ENCODE peak calls at places on chromosomes 16 and 17, in four cellular contexts. Y is BE2C, B is AG09309, L is WTC11. Q is an unnamed sample.

GRCh38 chr16:30603945-30604315 is 6.3 kb downstream of the ZNF689 start:
- DNase-seq in B (no peak), Y (no peak), L (no peak), Q (no peak)

GRCh38 chr16:72740346-72740745 is 307.6 kb downstream of the ZFHX3 start:
- DNase-seq in L (no peak), Y (no peak), B (no peak), Q (no peak)

GRCh38 chr17:57567278-57567677 is 177.8 kb downstream of the CCDC182 start:
- DNase-seq in B (no peak), L (no peak), Y (peak; percentile 96), Q (no peak)

GRCh38 chr16:66293932-66294331 is 72.6 kb upstream of the CDH5 start:
- DNase-seq in L (no peak), Y (no peak), B (no peak), Q (peak; percentile 60)

GRCh38 chr17:34542700-34543336 is 36.6 kb upstream of the TMEM132E start:
- DNase-seq in B (no peak), L (peak; percentile 73), Y (peak; percentile 52), Q (no peak)

GRCh38 chr17:83062011-83062817 is 17.2 kb upstream of the METRNL start:
- DNase-seq in L (no peak), Y (peak; percentile 3), B (no peak), Q (no peak)

GRCh38 chr17:66343531-66344078 is 41.2 kb downstream of the PRKCA start:
- DNase-seq in Y (no peak), L (no peak), B (no peak), Q (no peak)

GRCh38 chr17:57264776-57265175 is 8.5 kb downstream of the MSI2 start:
- DNase-seq in Y (no peak), B (no peak), L (no peak), Q (no peak)

GRCh38 chr16:16004314-16004749 is 54.9 kb downstream of the ABCC1 start:
- DNase-seq in Y (no peak), L (no peak), B (no peak), Q (no peak)

GRCh38 chr17:73642659-73643011 is 1.6 kb downstream of the SDK2 start:
- DNase-seq in L (no peak), Y (no peak), B (no peak), Q (no peak)

GRCh38 chr16:24685539-24686432 is 43.7 kb upstream of the TNRC6A start:
- DNase-seq in L (peak; percentile 47), Y (peak; percentile 82), B (peak; percentile 25), Q (peak; percentile 89)

GRCh38 chr17:32341857-32342602 is at the start of gene C17orf75:
- DNase-seq in B (no peak), Y (peak; percentile 73), L (peak; percentile 88), Q (peak; percentile 89)

GRCh38 chr17:73647767-73648542 is 3.7 kb upstream of the SDK2 start:
- DNase-seq in Y (no peak), L (no peak), B (no peak), Q (no peak)

GRCh38 chr17:51860934-51861561 is 297.5 kb downstream of the CA10 start:
- DNase-seq in L (peak; percentile 60), B (no peak), Y (peak; percentile 75), Q (no peak)

GRCh38 chr16:23356941-23357340 is 54.8 kb downstream of the SCNN1B start:
- DNase-seq in Y (no peak), L (no peak), B (no peak), Q (no peak)

GRCh38 chr17:38572292-38572664 is 33.5 kb downstream of the SRCIN1 start:
- DNase-seq in B (no peak), L (no peak), Y (no peak), Q (no peak)

GRCh38 chr17:38574712-38575111 is 31.0 kb downstream of the SRCIN1 start:
- DNase-seq in L (no peak), Y (no peak), B (no peak), Q (no peak)

GRCh38 chr17:38569701-38570512 is 35.8 kb downstream of the SRCIN1 start:
- DNase-seq in B (no peak), L (no peak), Y (no peak), Q (no peak)

GRCh38 chr17:38571833-38572274 is 33.9 kb downstream of the SRCIN1 start:
- DNase-seq in L (no peak), B (no peak), Y (no peak), Q (no peak)

GRCh38 chr17:38572665-38573365 is 32.9 kb downstream of the SRCIN1 start:
- DNase-seq in L (peak; percentile 72), B (no peak), Y (peak; percentile 60), Q (no peak)
- TF ChIP-seq CTCF in L (no peak), B (no peak), Y (no peak), Q (no peak)

DNA sequence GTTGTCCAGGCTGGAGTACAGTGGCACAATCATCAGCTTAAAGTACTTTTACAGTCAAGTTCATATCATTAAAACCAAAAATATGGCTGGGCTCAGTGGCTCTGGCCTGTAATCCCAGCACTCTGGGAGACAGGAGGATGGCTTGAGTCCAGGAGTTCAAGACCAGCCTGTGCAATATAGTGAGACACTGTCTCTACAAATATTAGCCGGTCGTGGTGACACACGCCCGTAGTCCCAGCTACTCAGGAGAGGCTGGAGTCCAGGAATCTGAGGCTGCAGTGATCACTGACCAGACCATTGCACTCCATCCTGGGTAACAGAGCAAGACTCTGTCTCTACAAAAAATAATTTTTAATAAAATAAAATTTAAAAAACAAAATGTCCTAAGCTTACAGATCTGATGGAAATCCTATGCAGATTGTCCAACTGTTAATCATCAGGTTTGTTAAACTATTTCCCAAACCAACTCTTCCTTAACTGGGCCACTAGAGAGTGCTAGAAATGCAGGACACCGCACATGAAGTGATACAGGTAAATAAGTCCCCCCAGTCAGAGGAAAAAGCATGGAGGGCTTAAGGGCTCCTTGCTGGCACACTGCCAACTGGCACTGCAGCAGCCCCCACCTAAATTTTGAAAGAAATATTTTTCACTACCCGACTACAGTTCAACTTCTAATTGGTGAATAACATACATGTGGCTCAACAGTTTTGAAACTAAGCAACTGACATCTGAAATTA is 2.8 kb downstream of the USP22 start:
- DNase-seq in B (no peak), L (no peak), Y (no peak), Q (no peak)
- TF ChIP-seq CTCF in B (peak; percentile 48), L (no peak), Y (peak; percentile 39), Q (peak; percentile 58)

GRCh38 chr17:7512105-7512504 is 27.9 kb downstream of the POLR2A start:
- DNase-seq in Y (no peak), B (no peak), L (no peak), Q (no peak)
- TF ChIP-seq CTCF in Y (no peak), B (no peak), L (no peak), Q (no peak)

GRCh38 chr17:76888661-76889060 is 20.5 kb downstream of the MGAT5B start:
- DNase-seq in Y (peak; percentile 43), L (peak; percentile 78), B (no peak), Q (no peak)
- TF ChIP-seq CTCF in Y (peak; percentile 31), L (no peak), B (no peak), Q (no peak)

GRCh38 chr17:1058423-1059130 is 61.6 kb downstream of the TIMM22 start:
- DNase-seq in Y (peak; percentile 49), L (peak; percentile 77), B (no peak), Q (no peak)
- TF ChIP-seq CTCF in Y (peak; percentile 34), L (peak; percentile 45), B (peak; percentile 45), Q (peak; percentile 60)

Q was measured in osteocyte.